ENCODE peak calls at places on chromosomes 7 and 10, in nine cellular contexts. I is heart right ventricle; L is endothelial cell of umbilical vein; C is psoas muscle; V is ascending aorta; A is HL-60; J is RWPE1; H is neuronal stem cell; N is naive thymus-derived CD4-positive, alpha-beta T cell. D is an unnamed sample.
A peak's percentile ranks its signal among the peaks of the same experiment; 100 is the strongest.

GRCh38 chr7:141960687-141961422 is 12.7 kb downstream of the TAS2R38 start:
- DNase-seq in L (no peak), I (no peak), A (peak; percentile 73), V (no peak), H (no peak), C (no peak), N (no peak), J (no peak), D (no peak)

GRCh38 chr7:98458090-98458875 is 57.4 kb upstream of the BAIAP2L1 start:
- DNase-seq in V (no peak), H (no peak), N (no peak), I (no peak), A (no peak), C (no peak), L (no peak), J (no peak), D (no peak)

GRCh38 chr10:58514102-58514472 is 1.4 kb downstream of the BICC1 start:
- DNase-seq in I (no peak), L (no peak), J (no peak), N (no peak), C (no peak), H (no peak), A (no peak), V (no peak), D (no peak)

GRCh38 chr10:127133225-127133624 is 63.2 kb downstream of the INSYN2A start:
- DNase-seq in H (no peak), V (no peak), I (no peak), L (no peak), A (no peak), J (no peak), C (no peak), N (no peak), D (no peak)

GRCh38 chr7:1368150-1368681 is 91.1 kb downstream of the MICALL2 start:
- DNase-seq in N (no peak), H (no peak), V (no peak), I (no peak), J (no peak), A (no peak), C (no peak), L (no peak), D (no peak)

GRCh38 chr7:5997210-5997808 is 11.5 kb downstream of the PMS2 start:
- DNase-seq in J (peak; percentile 52), N (peak; percentile 54), I (peak; percentile 60), H (peak; percentile 21), V (no peak), L (peak; percentile 74), A (peak; percentile 60), C (no peak), D (peak; percentile 40)

GRCh38 chr10:61136151-61136550 is 192.2 kb upstream of the RHOBTB1 start:
- DNase-seq in J (peak; percentile 2), A (no peak), H (no peak), V (no peak), C (no peak), L (peak; percentile 88), N (no peak), I (no peak), D (no peak)

GRCh38 chr10:92848441-92849233 is at the start of gene EXOC6:
- DNase-seq in L (peak; percentile 86), A (peak; percentile 82), H (peak; percentile 82), V (peak; percentile 80), C (peak; percentile 87), N (peak; percentile 93), J (peak; percentile 85), I (peak; percentile 84), D (peak; percentile 86)

GRCh38 chr7:139081584-139081983 is 27.9 kb downstream of the ZC3HAV1 start:
- DNase-seq in I (no peak), J (no peak), A (no peak), L (no peak), C (no peak), H (no peak), N (no peak), V (no peak), D (no peak)

DNA sequence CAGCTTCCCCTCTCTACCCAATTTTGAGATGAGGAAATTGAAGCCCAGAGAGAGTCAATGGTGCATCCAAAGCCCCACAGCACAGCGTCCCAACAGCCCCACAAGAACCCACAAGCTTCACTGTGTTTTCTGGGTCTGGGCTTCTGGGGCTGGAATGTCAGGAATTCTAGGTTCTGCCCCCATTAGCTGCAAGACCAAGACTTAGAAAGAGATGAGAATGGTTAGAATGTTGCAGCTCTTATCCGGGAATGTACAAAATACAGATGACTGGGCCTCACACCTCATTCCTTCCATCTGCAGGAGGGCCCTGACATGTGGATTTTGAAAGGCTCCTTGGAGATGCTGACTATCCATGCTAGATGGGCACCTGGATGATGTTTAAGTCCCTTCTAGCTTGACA is 6.0 kb upstream of the SGPL1 start:
- DNase-seq in A (no peak), C (no peak), I (no peak), V (no peak), J (no peak), N (no peak), L (no peak), H (no peak), D (no peak)
- H3K27ac ChIP-seq in A (no peak overlapping the region), C (no peak overlapping the region), I (no peak overlapping the region), V (no peak overlapping the region), J (no peak overlapping the region), N (no peak overlapping the region), L (no peak overlapping the region), H (no peak overlapping the region), D (no peak overlapping the region)

DNA sequence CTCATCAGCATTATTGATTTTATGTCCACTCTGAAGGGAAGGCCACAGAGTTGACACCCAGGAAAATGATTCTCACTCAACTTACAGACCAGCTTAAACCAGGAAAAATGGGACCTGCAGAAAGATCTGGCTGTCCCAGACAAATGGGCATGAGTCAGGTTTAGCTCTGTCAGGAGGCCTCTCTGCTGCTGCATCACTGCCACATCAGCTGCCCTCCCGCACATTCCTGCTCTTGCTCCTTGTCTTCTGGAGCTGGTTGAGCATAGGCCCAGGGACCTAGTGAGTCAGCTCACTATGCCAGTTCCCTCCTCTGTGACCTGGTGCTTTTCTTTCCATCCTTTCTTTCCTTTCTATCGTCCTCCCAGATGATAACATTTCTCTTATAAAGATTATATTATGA is 18.8 kb upstream of the SMNDC1 start:
- DNase-seq in N (no peak), L (no peak), C (no peak), H (no peak), V (no peak), J (peak; percentile 57), A (no peak), I (no peak), D (no peak)
- H3K27ac ChIP-seq in N (no peak overlapping the region), L (no peak overlapping the region), C (no peak overlapping the region), H (no peak overlapping the region), V (no peak overlapping the region), J (no peak overlapping the region), A (no peak overlapping the region), I (no peak overlapping the region), D (no peak overlapping the region)

GRCh38 chr7:45188736-45189135 is 31.1 kb downstream of the RAMP3 start:
- DNase-seq in L (no peak), N (no peak), H (no peak), J (no peak), A (no peak), I (no peak), C (no peak), V (no peak), D (no peak)
- H3K27ac ChIP-seq in L (no peak overlapping the region), N (no peak overlapping the region), H (no peak overlapping the region), J (no peak overlapping the region), A (no peak overlapping the region), I (no peak overlapping the region), C (no peak overlapping the region), V (no peak overlapping the region), D (no peak overlapping the region)

GRCh38 chr10:89347706-89348457 is 20.1 kb downstream of the IFIT3 start:
- DNase-seq in L (peak; percentile 75), I (peak; percentile 71), J (no peak), N (no peak), A (no peak), H (no peak), C (no peak), V (no peak), D (no peak)

GRCh38 chr10:89352039-89352597 is 24.3 kb downstream of the IFIT3 start:
- DNase-seq in H (no peak), C (no peak), A (no peak), I (peak; percentile 51), V (peak; percentile 83), L (peak; percentile 62), J (peak; percentile 78), N (no peak), D (peak; percentile 70)

GRCh38 chr10:89346264-89346971 is 18.6 kb downstream of the IFIT3 start:
- DNase-seq in A (no peak), H (no peak), I (no peak), J (peak; percentile 53), C (no peak), N (no peak), L (peak; percentile 69), V (no peak), D (no peak)

GRCh38 chr10:89351402-89352038 is 23.7 kb downstream of the IFIT3 start:
- DNase-seq in L (peak; percentile 38), C (no peak), A (no peak), J (no peak), H (no peak), I (no peak), N (no peak), V (no peak), D (no peak)

DNA sequence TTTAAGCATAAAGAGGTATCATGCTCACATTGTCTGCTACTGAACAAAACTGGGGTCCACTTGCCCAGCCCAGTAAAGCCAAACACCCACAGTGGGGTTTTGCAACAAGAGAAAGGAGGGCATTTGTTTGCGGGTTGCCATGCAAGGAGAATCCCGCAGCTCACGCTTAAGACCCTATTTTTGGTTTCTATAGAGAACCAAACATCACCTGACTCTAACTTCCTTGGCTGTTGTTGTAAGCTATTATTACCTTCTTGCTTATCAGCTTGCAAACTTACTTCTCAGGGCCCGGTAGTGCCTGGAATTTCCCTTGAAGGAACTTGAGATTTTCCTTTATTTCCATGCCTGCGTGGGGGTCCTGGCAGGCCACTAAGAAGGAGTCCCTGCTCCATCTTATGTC is 20.7 kb downstream of the IFIT3 start:
- DNase-seq in I (no peak), H (no peak), N (no peak), L (no peak), C (no peak), A (no peak), J (no peak), V (no peak), D (no peak)
- H3K27ac ChIP-seq in I (peak overlapping the region; percentile 61), H (peak overlapping the region; percentile 66), N (no peak overlapping the region), L (no peak overlapping the region), C (peak overlapping the region; percentile 33), A (no peak overlapping the region), J (no peak overlapping the region), V (peak overlapping the region; percentile 60), D (peak overlapping the region; percentile 23)

DNA sequence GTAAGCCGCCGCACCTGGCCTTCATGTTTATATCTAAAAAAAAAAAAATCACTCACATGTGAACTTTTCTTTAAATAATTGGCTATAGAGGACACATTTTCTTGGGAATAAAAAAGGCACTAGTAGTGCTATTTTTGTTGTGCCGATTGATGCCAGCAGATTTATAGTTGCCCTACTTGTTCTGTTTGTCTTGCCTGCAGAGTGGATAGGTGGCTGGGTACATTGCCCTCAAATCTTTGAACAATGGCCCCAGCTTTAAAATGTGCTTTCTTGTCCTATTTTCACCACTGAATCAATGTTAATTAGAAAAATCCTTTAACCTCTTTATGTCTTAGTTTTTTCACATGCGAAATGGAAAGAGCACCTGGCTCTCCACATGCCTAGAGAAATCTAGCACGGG is 30.1 kb upstream of the ZNRF2 start:
- DNase-seq in C (no peak), A (no peak), H (no peak), J (no peak), L (no peak), N (no peak), V (no peak), I (no peak), D (no peak)
- H3K27ac ChIP-seq in C (no peak overlapping the region), A (no peak overlapping the region), H (no peak overlapping the region), J (no peak overlapping the region), L (no peak overlapping the region), N (no peak overlapping the region), V (no peak overlapping the region), I (no peak overlapping the region), D (peak overlapping the region; percentile 74)

GRCh38 chr7:64498270-64498669 is 64.6 kb downstream of the ZNF680 start:
- DNase-seq in V (no peak), A (no peak), L (no peak), C (no peak), I (no peak), H (no peak), N (no peak), J (no peak), D (no peak)
- H3K27ac ChIP-seq in V (no peak overlapping the region), A (no peak overlapping the region), L (no peak overlapping the region), C (no peak overlapping the region), I (no peak overlapping the region), H (no peak overlapping the region), N (no peak overlapping the region), J (no peak overlapping the region), D (no peak overlapping the region)

D was measured in lung.